ENCODE peak calls at places on chromosomes 6 and 20, in eight cellular contexts. One of them, this sample, is unnamed.

GRCh38 chr6:170423030-170423429 is 116.5 kb downstream of the FAM120B start:
- DNase-seq in GM19239: peak; percentile 28
- DNase-seq in NCI-H526: no peak
- DNase-seq in T-cell: no peak
- DNase-seq in aorta: no peak
- DNase-seq in stimulated activated CD4-positive, alpha-beta T cell treated with anti-CD3 and anti-CD28 coated beads, Interleukin-4, amount 100 ng/mL, for 1 hour: no peak
- DNase-seq in NAMALWA: no peak
- DNase-seq in EL: no peak
- DNase-seq in this sample: no peak

GRCh38 chr6:15901141-15902115 is 227.5 kb upstream of the MYLIP start:
- DNase-seq in T-cell: no peak
- DNase-seq in NCI-H526: no peak
- DNase-seq in GM19239: peak; percentile 50
- DNase-seq in stimulated activated CD4-positive, alpha-beta T cell treated with anti-CD3 and anti-CD28 coated beads, Interleukin-4, amount 100 ng/mL, for 1 hour: no peak
- DNase-seq in NAMALWA: peak; percentile 97
- DNase-seq in EL: peak; percentile 55
- DNase-seq in aorta: peak; percentile 61
- DNase-seq in this sample: no peak

GRCh38 chr6:99016355-99016754 is 68.6 kb upstream of the FBXL4 start:
- DNase-seq in GM19239: no peak
- DNase-seq in aorta: no peak
- DNase-seq in NAMALWA: no peak
- DNase-seq in EL: peak; percentile 47
- DNase-seq in stimulated activated CD4-positive, alpha-beta T cell treated with anti-CD3 and anti-CD28 coated beads, Interleukin-4, amount 100 ng/mL, for 1 hour: no peak
- DNase-seq in NCI-H526: no peak
- DNase-seq in T-cell: no peak
- DNase-seq in this sample: no peak

GRCh38 chr6:75157336-75157735 is 48.5 kb downstream of the COL12A1 start:
- DNase-seq in GM19239: no peak
- DNase-seq in T-cell: no peak
- DNase-seq in NAMALWA: no peak
- DNase-seq in aorta: no peak
- DNase-seq in stimulated activated CD4-positive, alpha-beta T cell treated with anti-CD3 and anti-CD28 coated beads, Interleukin-4, amount 100 ng/mL, for 1 hour: no peak
- DNase-seq in EL: no peak
- DNase-seq in NCI-H526: no peak
- DNase-seq in this sample: no peak

GRCh38 chr20:58645277-58645968 is 5.7 kb upstream of the STX16 start:
- DNase-seq in NCI-H526: no peak
- DNase-seq in EL: peak; percentile 26
- DNase-seq in stimulated activated CD4-positive, alpha-beta T cell treated with anti-CD3 and anti-CD28 coated beads, Interleukin-4, amount 100 ng/mL, for 1 hour: no peak
- DNase-seq in GM19239: no peak
- DNase-seq in NAMALWA: no peak
- DNase-seq in T-cell: no peak
- DNase-seq in aorta: no peak
- DNase-seq in this sample: no peak

GRCh38 chr6:112163295-112164257 is 76.2 kb downstream of the FAM229B start:
- DNase-seq in aorta: peak; percentile 74
- DNase-seq in T-cell: peak; percentile 70
- DNase-seq in GM19239: peak; percentile 43
- DNase-seq in EL: peak; percentile 67
- DNase-seq in NCI-H526: peak; percentile 72
- DNase-seq in stimulated activated CD4-positive, alpha-beta T cell treated with anti-CD3 and anti-CD28 coated beads, Interleukin-4, amount 100 ng/mL, for 1 hour: peak; percentile 77
- DNase-seq in NAMALWA: peak; percentile 81
- DNase-seq in this sample: peak; percentile 61

GRCh38 chr6:132730560-132730959 is 16.7 kb upstream of the VNN1 start:
- DNase-seq in stimulated activated CD4-positive, alpha-beta T cell treated with anti-CD3 and anti-CD28 coated beads, Interleukin-4, amount 100 ng/mL, for 1 hour: no peak
- DNase-seq in EL: peak; percentile 54
- DNase-seq in GM19239: no peak
- DNase-seq in aorta: no peak
- DNase-seq in NAMALWA: no peak
- DNase-seq in NCI-H526: no peak
- DNase-seq in T-cell: no peak
- DNase-seq in this sample: no peak

GRCh38 chr20:17229256-17229655 is 2.4 kb downstream of the PCSK2 start:
- DNase-seq in aorta: no peak
- DNase-seq in EL: no peak
- DNase-seq in NCI-H526: no peak
- DNase-seq in T-cell: no peak
- DNase-seq in GM19239: no peak
- DNase-seq in stimulated activated CD4-positive, alpha-beta T cell treated with anti-CD3 and anti-CD28 coated beads, Interleukin-4, amount 100 ng/mL, for 1 hour: no peak
- DNase-seq in NAMALWA: no peak
- DNase-seq in this sample: no peak

GRCh38 chr6:65452333-65452732 is 254.7 kb downstream of the EYS start:
- DNase-seq in stimulated activated CD4-positive, alpha-beta T cell treated with anti-CD3 and anti-CD28 coated beads, Interleukin-4, amount 100 ng/mL, for 1 hour: no peak
- DNase-seq in GM19239: no peak
- DNase-seq in T-cell: no peak
- DNase-seq in NCI-H526: no peak
- DNase-seq in EL: no peak
- DNase-seq in aorta: no peak
- DNase-seq in NAMALWA: no peak
- DNase-seq in this sample: no peak

This sample was measured in effector memory CD4-positive, alpha-beta T cell.